ENCODE peak calls at places on chromosomes 4 and X, in nine cellular contexts. One of them, this sample, is unnamed.

GRCh38 chrX:148372925-148373324 is 127.5 kb upstream of the AFF2 start:
- DNase-seq in CD4-positive, CD25-positive, alpha-beta regulatory T cell: no peak
- DNase-seq in activated CD4-positive, alpha-beta T cell treated with anti-CD3 and anti-CD28 coated beads, Interleukin-2, amount 10 ng/mL, durations not matched to agents 7 days and 5 days: no peak
- DNase-seq in H9: no peak
- DNase-seq in HCEC 1CT: no peak
- DNase-seq in fibroblast of the conjunctiva: no peak
- DNase-seq in T-helper 1 cell: no peak
- DNase-seq in stomach: no peak
- DNase-seq in LoVo: no peak
- DNase-seq in this sample: no peak

GRCh38 chr4:3741217-3742011 is 24.8 kb upstream of the ADRA2C start:
- DNase-seq in CD4-positive, CD25-positive, alpha-beta regulatory T cell: no peak
- DNase-seq in activated CD4-positive, alpha-beta T cell treated with anti-CD3 and anti-CD28 coated beads, Interleukin-2, amount 10 ng/mL, durations not matched to agents 7 days and 5 days: no peak
- DNase-seq in H9: no peak
- DNase-seq in HCEC 1CT: no peak
- DNase-seq in fibroblast of the conjunctiva: no peak
- DNase-seq in T-helper 1 cell: no peak
- DNase-seq in stomach: no peak
- DNase-seq in LoVo: no peak
- DNase-seq in this sample: no peak

GRCh38 chr4:156971168-156971601 is 414 bp downstream of the PDGFC start:
- DNase-seq in CD4-positive, CD25-positive, alpha-beta regulatory T cell: no peak
- DNase-seq in activated CD4-positive, alpha-beta T cell treated with anti-CD3 and anti-CD28 coated beads, Interleukin-2, amount 10 ng/mL, durations not matched to agents 7 days and 5 days: no peak
- DNase-seq in H9: peak; percentile 49
- DNase-seq in HCEC 1CT: no peak
- DNase-seq in fibroblast of the conjunctiva: no peak
- DNase-seq in T-helper 1 cell: no peak
- DNase-seq in stomach: peak; percentile 34
- DNase-seq in LoVo: no peak
- DNase-seq in this sample: no peak

GRCh38 chr4:82515705-82516104 is 46.1 kb downstream of the TMEM150C start:
- DNase-seq in CD4-positive, CD25-positive, alpha-beta regulatory T cell: no peak
- DNase-seq in activated CD4-positive, alpha-beta T cell treated with anti-CD3 and anti-CD28 coated beads, Interleukin-2, amount 10 ng/mL, durations not matched to agents 7 days and 5 days: no peak
- DNase-seq in H9: no peak
- DNase-seq in HCEC 1CT: no peak
- DNase-seq in fibroblast of the conjunctiva: peak; percentile 78
- DNase-seq in T-helper 1 cell: no peak
- DNase-seq in stomach: peak; percentile 38
- DNase-seq in LoVo: no peak
- DNase-seq in this sample: no peak

GRCh38 chr4:16860506-16860905 is 37.9 kb downstream of the LDB2 start:
- DNase-seq in CD4-positive, CD25-positive, alpha-beta regulatory T cell: no peak
- DNase-seq in activated CD4-positive, alpha-beta T cell treated with anti-CD3 and anti-CD28 coated beads, Interleukin-2, amount 10 ng/mL, durations not matched to agents 7 days and 5 days: no peak
- DNase-seq in H9: no peak
- DNase-seq in HCEC 1CT: peak; percentile 72
- DNase-seq in fibroblast of the conjunctiva: peak; percentile 78
- DNase-seq in T-helper 1 cell: no peak
- DNase-seq in stomach: no peak
- DNase-seq in LoVo: no peak
- DNase-seq in this sample: peak; percentile 55

GRCh38 chr4:22668301-22668700 is 24.4 kb upstream of the GBA3 start:
- DNase-seq in CD4-positive, CD25-positive, alpha-beta regulatory T cell: no peak
- DNase-seq in activated CD4-positive, alpha-beta T cell treated with anti-CD3 and anti-CD28 coated beads, Interleukin-2, amount 10 ng/mL, durations not matched to agents 7 days and 5 days: no peak
- DNase-seq in H9: no peak
- DNase-seq in HCEC 1CT: no peak
- DNase-seq in fibroblast of the conjunctiva: peak; percentile 64
- DNase-seq in T-helper 1 cell: no peak
- DNase-seq in stomach: no peak
- DNase-seq in LoVo: no peak
- DNase-seq in this sample: no peak

GRCh38 chr4:164847016-164847415 is 30.0 kb upstream of the APELA start:
- DNase-seq in CD4-positive, CD25-positive, alpha-beta regulatory T cell: no peak
- DNase-seq in activated CD4-positive, alpha-beta T cell treated with anti-CD3 and anti-CD28 coated beads, Interleukin-2, amount 10 ng/mL, durations not matched to agents 7 days and 5 days: no peak
- DNase-seq in H9: no peak
- DNase-seq in HCEC 1CT: no peak
- DNase-seq in fibroblast of the conjunctiva: no peak
- DNase-seq in T-helper 1 cell: no peak
- DNase-seq in stomach: no peak
- DNase-seq in LoVo: no peak
- DNase-seq in this sample: no peak

GRCh38 chr4:132062611-132063239 is 1086.4 kb upstream of the PCDH10 start:
- DNase-seq in CD4-positive, CD25-positive, alpha-beta regulatory T cell: no peak
- DNase-seq in activated CD4-positive, alpha-beta T cell treated with anti-CD3 and anti-CD28 coated beads, Interleukin-2, amount 10 ng/mL, durations not matched to agents 7 days and 5 days: no peak
- DNase-seq in H9: no peak
- DNase-seq in HCEC 1CT: no peak
- DNase-seq in fibroblast of the conjunctiva: no peak
- DNase-seq in T-helper 1 cell: no peak
- DNase-seq in stomach: no peak
- DNase-seq in LoVo: no peak
- DNase-seq in this sample: no peak

GRCh38 chrX:68944211-68944610 is 115.4 kb downstream of the EFNB1 start:
- DNase-seq in CD4-positive, CD25-positive, alpha-beta regulatory T cell: no peak
- DNase-seq in activated CD4-positive, alpha-beta T cell treated with anti-CD3 and anti-CD28 coated beads, Interleukin-2, amount 10 ng/mL, durations not matched to agents 7 days and 5 days: no peak
- DNase-seq in H9: no peak
- DNase-seq in HCEC 1CT: no peak
- DNase-seq in fibroblast of the conjunctiva: no peak
- DNase-seq in T-helper 1 cell: no peak
- DNase-seq in stomach: no peak
- DNase-seq in LoVo: no peak
- DNase-seq in this sample: no peak

GRCh38 chr4:24070117-24070516 is 180.3 kb upstream of the PPARGC1A start:
- DNase-seq in CD4-positive, CD25-positive, alpha-beta regulatory T cell: no peak
- DNase-seq in activated CD4-positive, alpha-beta T cell treated with anti-CD3 and anti-CD28 coated beads, Interleukin-2, amount 10 ng/mL, durations not matched to agents 7 days and 5 days: no peak
- DNase-seq in H9: no peak
- DNase-seq in HCEC 1CT: peak; percentile 79
- DNase-seq in fibroblast of the conjunctiva: no peak
- DNase-seq in T-helper 1 cell: no peak
- DNase-seq in stomach: no peak
- DNase-seq in LoVo: no peak
- DNase-seq in this sample: peak; percentile 36

GRCh38 chr4:5018603-5019002 is 655 bp downstream of the CYTL1 start:
- DNase-seq in CD4-positive, CD25-positive, alpha-beta regulatory T cell: no peak
- DNase-seq in activated CD4-positive, alpha-beta T cell treated with anti-CD3 and anti-CD28 coated beads, Interleukin-2, amount 10 ng/mL, durations not matched to agents 7 days and 5 days: no peak
- DNase-seq in H9: peak; percentile 31
- DNase-seq in HCEC 1CT: no peak
- DNase-seq in fibroblast of the conjunctiva: no peak
- DNase-seq in T-helper 1 cell: no peak
- DNase-seq in stomach: no peak
- DNase-seq in LoVo: no peak
- DNase-seq in this sample: no peak

GRCh38 chr4:182537031-182537617 is 293.9 kb downstream of the TENM3 start:
- DNase-seq in CD4-positive, CD25-positive, alpha-beta regulatory T cell: no peak
- DNase-seq in activated CD4-positive, alpha-beta T cell treated with anti-CD3 and anti-CD28 coated beads, Interleukin-2, amount 10 ng/mL, durations not matched to agents 7 days and 5 days: no peak
- DNase-seq in H9: no peak
- DNase-seq in HCEC 1CT: no peak
- DNase-seq in fibroblast of the conjunctiva: no peak
- DNase-seq in T-helper 1 cell: no peak
- DNase-seq in stomach: no peak
- DNase-seq in LoVo: no peak
- DNase-seq in this sample: no peak

GRCh38 chr4:55933611-55934010 is 15.1 kb upstream of the CEP135 start:
- DNase-seq in CD4-positive, CD25-positive, alpha-beta regulatory T cell: no peak
- DNase-seq in activated CD4-positive, alpha-beta T cell treated with anti-CD3 and anti-CD28 coated beads, Interleukin-2, amount 10 ng/mL, durations not matched to agents 7 days and 5 days: no peak
- DNase-seq in H9: no peak
- DNase-seq in HCEC 1CT: no peak
- DNase-seq in fibroblast of the conjunctiva: no peak
- DNase-seq in T-helper 1 cell: no peak
- DNase-seq in stomach: no peak
- DNase-seq in LoVo: no peak
- DNase-seq in this sample: no peak

This sample was measured in HS-27A.